ENCODE peak calls at places on chromosome 6, in eight cellular contexts. Q is upper lobe of left lung, A is K562, J is transverse colon, F is H1, S is stomach, E is esophagus muscularis mucosa, T is HepG2. B is an unnamed sample.

GRCh38 chr6:31267504-31268371 is 4.2 kb downstream of the HLA-C start:
- DNase-seq in T (no peak), F (no peak), Q (no peak), J (peak; percentile 56), E (no peak), A (no peak), S (no peak), B (no peak)

GRCh38 chr6:14442250-14442649 is 324.7 kb downstream of the CD83 start:
- DNase-seq in Q (no peak), T (no peak), J (no peak), S (no peak), F (no peak), A (no peak), E (no peak), B (no peak)

GRCh38 chr6:145699462-145699861 is 35.9 kb downstream of the EPM2A start:
- DNase-seq in F (no peak), E (no peak), S (no peak), Q (no peak), A (no peak), T (no peak), J (no peak), B (no peak)

GRCh38 chr6:163708459-163708858 is 293.9 kb downstream of the QKI start:
- DNase-seq in Q (no peak), J (peak; percentile 45), T (no peak), A (no peak), F (no peak), E (no peak), S (no peak), B (no peak)

GRCh38 chr6:10384719-10385511 is 30.0 kb downstream of the TFAP2A start:
- DNase-seq in E (no peak), J (no peak), A (no peak), F (no peak), T (no peak), S (no peak), Q (peak; percentile 47), B (no peak)

GRCh38 chr6:3835055-3835731 is 14.0 kb upstream of the FAM50B start:
- DNase-seq in F (no peak), S (peak; percentile 37), T (peak; percentile 91), Q (no peak), A (no peak), J (peak; percentile 17), E (peak; percentile 90), B (peak; percentile 80)

GRCh38 chr6:1839315-1839714 is 229.6 kb downstream of the FOXC1 start:
- DNase-seq in E (no peak), F (no peak), Q (no peak), A (no peak), S (no peak), T (no peak), J (no peak), B (no peak)

GRCh38 chr6:10742251-10742650 is 5.4 kb upstream of the TMEM14B start:
- DNase-seq in T (no peak), E (no peak), J (no peak), A (no peak), Q (no peak), F (no peak), S (no peak), B (peak; percentile 26)

GRCh38 chr6:33843696-33844121 is 39.9 kb upstream of the MLN start:
- DNase-seq in S (no peak), E (no peak), Q (no peak), F (no peak), T (no peak), A (peak; percentile 59), J (no peak), B (no peak)

GRCh38 chr6:119612871-119613515 is 263.4 kb upstream of the MAN1A1 start:
- DNase-seq in E (no peak), J (no peak), F (no peak), A (no peak), S (no peak), T (no peak), Q (no peak), B (no peak)

GRCh38 chr6:116764961-116765841 is at the start of gene FAM162B:
- DNase-seq in T (peak; percentile 2), A (no peak), Q (peak; percentile 89), F (peak; percentile 75), S (no peak), E (no peak), J (peak; percentile 8), B (peak; percentile 67)

DNA sequence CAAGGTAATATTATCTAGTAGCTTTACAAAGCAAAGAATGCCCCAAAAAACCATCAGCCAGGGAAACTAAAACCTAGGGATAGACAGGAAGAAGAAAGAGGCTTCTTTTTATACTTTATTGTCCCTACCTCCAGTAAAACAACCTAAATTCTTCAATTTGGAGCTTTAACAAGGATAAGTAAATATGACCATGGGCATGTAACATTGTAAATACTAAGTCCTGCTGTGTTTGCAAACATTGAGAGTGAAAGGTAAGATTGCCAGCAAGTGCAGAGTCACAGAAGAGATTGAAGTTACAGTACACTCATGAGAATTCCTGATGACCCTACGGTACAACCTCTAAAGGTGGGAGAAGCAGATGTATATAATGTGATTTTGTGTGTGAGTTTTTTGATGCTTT is 117.2 kb downstream of the FOXO3 start:
- DNase-seq in T (peak; percentile 13), J (no peak), E (no peak), F (no peak), Q (no peak), S (no peak), A (no peak), B (no peak)
- TF ChIP-seq POLR2AphosphoS5 in T (no peak), J (no peak), E (no peak), F (no peak), Q (no peak), S (no peak), A (no peak), B (no peak)

DNA sequence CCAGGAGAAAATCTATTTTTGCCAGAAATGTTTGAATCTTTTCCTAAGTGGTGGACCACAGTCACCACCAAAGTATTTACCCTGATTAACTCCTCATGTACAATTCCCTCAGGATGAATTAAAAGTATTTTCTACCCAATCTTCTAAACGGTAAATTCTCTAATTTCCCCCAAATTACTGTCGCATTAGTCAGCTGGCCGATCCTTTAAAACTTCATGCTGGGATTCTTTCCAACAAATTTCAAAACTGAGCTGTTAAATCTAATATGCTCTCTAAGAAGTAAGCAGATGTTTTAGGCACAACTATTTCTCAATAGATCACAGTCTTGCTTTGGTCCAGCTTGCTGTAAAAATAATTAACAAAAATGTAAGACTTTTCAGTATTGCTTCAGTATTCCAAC is 447.2 kb downstream of the FRK start:
- DNase-seq in F (no peak), A (no peak), T (no peak), Q (no peak), J (no peak), S (no peak), E (no peak), B (no peak)
- TF ChIP-seq EP300 in F (no peak), A (no peak), T (no peak), Q (no peak), J (no peak), S (no peak), E (no peak), B (no peak)

GRCh38 chr6:40997256-40997957 is 41.6 kb downstream of the UNC5CL start:
- DNase-seq in F (peak; percentile 63), A (peak; percentile 76), T (peak; percentile 95), Q (no peak), J (peak; percentile 31), E (no peak), S (peak; percentile 67), B (no peak)
- TF ChIP-seq POLR2AphosphoS5 in F (no peak), A (no peak), T (no peak), Q (no peak), J (no peak), E (no peak), S (peak; percentile 13), B (no peak)

GRCh38 chr6:125711013-125711675 is 38.3 kb upstream of the HEY2 start:
- DNase-seq in J (no peak), Q (no peak), F (no peak), S (no peak), A (no peak), T (no peak), E (no peak), B (no peak)

GRCh38 chr6:125717120-125717731 is 32.2 kb upstream of the HEY2 start:
- DNase-seq in S (no peak), A (no peak), Q (no peak), E (no peak), J (no peak), F (no peak), T (no peak), B (no peak)

GRCh38 chr6:125718109-125718508 is 31.3 kb upstream of the HEY2 start:
- DNase-seq in S (no peak), T (no peak), F (no peak), A (no peak), J (no peak), Q (no peak), E (no peak), B (no peak)

GRCh38 chr6:125714431-125715090 is 34.9 kb upstream of the HEY2 start:
- DNase-seq in Q (no peak), A (no peak), E (no peak), J (peak; percentile 15), S (no peak), T (no peak), F (no peak), B (no peak)
- TF ChIP-seq EP300 in Q (no peak), A (no peak), E (no peak), J (no peak), S (no peak), T (no peak), F (no peak), B (no peak)

DNA sequence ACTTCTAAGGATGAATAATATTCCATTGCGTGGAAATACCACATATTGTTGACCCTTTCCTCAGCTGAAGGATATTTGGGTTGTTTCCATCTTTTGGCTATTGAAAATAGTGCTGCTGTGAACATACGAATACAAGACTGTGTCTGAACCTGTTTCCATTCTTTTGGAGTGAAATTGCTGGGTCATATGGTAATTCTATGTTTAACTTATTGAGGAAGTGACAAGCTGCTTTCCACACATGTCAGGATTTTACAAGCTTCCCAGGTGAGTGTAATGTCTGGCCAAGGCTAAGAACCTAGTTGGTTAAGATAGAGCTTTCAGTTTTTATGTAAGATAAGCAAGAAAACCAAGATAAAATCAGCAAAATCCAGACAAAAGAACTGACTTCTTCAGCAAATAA is 48.8 kb downstream of the PPP1R3G start:
- DNase-seq in A (no peak), E (no peak), Q (no peak), F (no peak), T (no peak), J (no peak), S (no peak), B (no peak)
- TF ChIP-seq POLR2AphosphoS5 in A (no peak), E (no peak), Q (no peak), F (no peak), T (no peak), J (no peak), S (no peak), B (no peak)

GRCh38 chr6:112846711-112847110 is 499.6 kb downstream of the RFPL4B start:
- DNase-seq in T (no peak), F (no peak), S (no peak), J (no peak), Q (no peak), E (no peak), A (no peak), B (no peak)
- TF ChIP-seq EP300 in T (no peak), F (no peak), S (no peak), J (no peak), Q (no peak), E (no peak), A (no peak), B (no peak)

B was measured in sigmoid colon.